ENCODE peak calls at places on chromosomes 2 and 18, in four cellular contexts. O, L, K and Z are unnamed samples.
A peak's percentile ranks its signal among the peaks of the same experiment; 100 is the strongest.

GRCh38 chr2:164538250-164538866 is 82.9 kb downstream of the GRB14 start:
- DNase-seq in O (peak; percentile 4), K (peak; percentile 31), L (peak; percentile 11), Z (peak; percentile 67)

GRCh38 chr18:57837917-57838548 is 34.9 kb upstream of the ATP8B1 start:
- DNase-seq in K (no peak), O (no peak), L (no peak), Z (peak; percentile 87)

GRCh38 chr2:188199716-188200128 is 92.0 kb upstream of the GULP1 start:
- DNase-seq in O (no peak), K (peak; percentile 76), L (no peak), Z (peak; percentile 94)

GRCh38 chr2:64876137-64876647 is 113.0 kb upstream of the SLC1A4 start:
- DNase-seq in L (no peak), K (peak; percentile 69), O (no peak), Z (peak; percentile 88)

GRCh38 chr2:31402388-31402787 is 12.2 kb downstream of the XDH start:
- DNase-seq in L (no peak), K (no peak), O (no peak), Z (peak; percentile 47)

GRCh38 chr2:172062402-172063004 is 22.8 kb upstream of the DLX1 start:
- DNase-seq in K (no peak), L (no peak), O (no peak), Z (no peak)

GRCh38 chr2:200637886-200638285 is 52.1 kb downstream of the AOX1 start:
- DNase-seq in K (no peak), L (no peak), O (no peak), Z (no peak)

GRCh38 chr2:164719996-164720941 is 99.0 kb upstream of the GRB14 start:
- DNase-seq in O (no peak), L (no peak), K (peak; percentile 27), Z (peak; percentile 87)

GRCh38 chr18:37577051-37577611 is 11.5 kb upstream of the CELF4 start:
- DNase-seq in K (no peak), L (no peak), O (no peak), Z (no peak)

GRCh38 chr2:176093145-176093888 is 796 bp downstream of the HOXD13 start:
- DNase-seq in O (no peak), K (no peak), L (no peak), Z (no peak)

GRCh38 chr18:12904012-12904516 is 20.0 kb upstream of the PTPN2 start:
- DNase-seq in K (no peak), L (no peak), O (no peak), Z (no peak)

GRCh38 chr2:43402002-43402401 is 175.6 kb upstream of the ZFP36L2 start:
- DNase-seq in O (no peak), K (no peak), L (no peak), Z (peak; percentile 38)

GRCh38 chr2:148909114-148909513 is 34.1 kb downstream of the KIF5C start:
- DNase-seq in O (no peak), L (peak; percentile 82), K (no peak), Z (peak; percentile 72)

GRCh38 chr2:237863102-237863511 is 3.7 kb downstream of the RAMP1 start:
- DNase-seq in O (no peak), L (no peak), K (no peak), Z (no peak)

GRCh38 chr2:121485039-121485438 is 45.6 kb upstream of the RNU4ATAC start:
- DNase-seq in O (no peak), K (peak; percentile 29), L (no peak), Z (peak; percentile 88)

GRCh38 chr2:112614201-112614840 is 29.9 kb downstream of the CHCHD5 start:
- DNase-seq in L (no peak), O (no peak), K (no peak), Z (no peak)

GRCh38 chr2:44974064-44974715 is 32.7 kb downstream of the SIX3 start:
- DNase-seq in O (peak; percentile 71), K (no peak), L (peak; percentile 68), Z (peak; percentile 68)

GRCh38 chr18:5122270-5122669 is 74.8 kb downstream of the AKAIN1 start:
- DNase-seq in K (no peak), O (no peak), L (no peak), Z (no peak)

GRCh38 chr2:134982603-134983002 is 64.0 kb downstream of the CCNT2 start:
- DNase-seq in O (no peak), K (no peak), L (no peak), Z (no peak)

GRCh38 chr2:217604527-217605279 is 398.1 kb downstream of the TNS1 start:
- DNase-seq in K (no peak), O (no peak), L (no peak), Z (no peak)

GRCh38 chr2:235002198-235003095 is 50.6 kb downstream of the SH3BP4 start:
- DNase-seq in O (no peak), L (no peak), K (no peak), Z (peak; percentile 76)

GRCh38 chr2:28276076-28276618 is 116.5 kb upstream of the FOSL2 start:
- DNase-seq in O (no peak), K (peak; percentile 79), L (no peak), Z (peak; percentile 99)

GRCh38 chr18:2826581-2826980 is 20.2 kb upstream of the EMILIN2 start:
- DNase-seq in K (no peak), L (no peak), O (no peak), Z (no peak)

GRCh38 chr2:172427256-172427989 is at the start of gene ITGA6:
- DNase-seq in O (peak; percentile 12), L (peak; percentile 9), K (peak; percentile 63), Z (peak; percentile 91)

GRCh38 chr2:60552096-60552850 is 1.2 kb downstream of the BCL11A start:
- DNase-seq in L (peak; percentile 35), O (no peak), K (no peak), Z (peak; percentile 45)

GRCh38 chr2:163610817-163611556 is 124.8 kb downstream of the FIGN start:
- DNase-seq in K (peak; percentile 28), O (no peak), L (no peak), Z (peak; percentile 23)

GRCh38 chr2:202831241-202831997 is 40.1 kb downstream of the ICA1L start:
- DNase-seq in L (peak; percentile 17), O (no peak), K (peak; percentile 76), Z (peak; percentile 69)

GRCh38 chr18:48488388-48488850 is 50.4 kb upstream of the CTIF start:
- DNase-seq in K (peak; percentile 59), O (no peak), L (no peak), Z (peak; percentile 93)

GRCh38 chr18:63949068-63949737 is at the start of gene HMSD:
- DNase-seq in K (peak; percentile 14), O (peak; percentile 57), L (peak; percentile 60), Z (peak; percentile 59)

GRCh38 chr18:79486356-79487197 is 90.8 kb downstream of the NFATC1 start:
- DNase-seq in L (no peak), O (no peak), K (no peak), Z (no peak)